ENCODE peak calls at places on chromosome 3, in six cellular contexts. G, B, E, V, H and Y are unnamed samples.

GRCh38 chr3:10373686-10374261 is 52.9 kb upstream of the SEC13 start:
- DNase-seq in G (peak), B (no peak), E (peak), V (no peak), H (no peak), Y (no peak)

GRCh38 chr3:126990890-126991289 is 8.0 kb downstream of the PLXNA1 start:
- DNase-seq in G (no peak), B (no peak), E (no peak), V (peak), H (no peak), Y (no peak)

GRCh38 chr3:126896067-126896441 is 86.9 kb upstream of the PLXNA1 start:
- DNase-seq in G (no peak), B (no peak), E (peak), V (no peak), H (peak), Y (no peak)

GRCh38 chr3:29140706-29141105 is 140.2 kb upstream of the RBMS3 start:
- DNase-seq in G (no peak), B (no peak), E (peak), V (no peak), H (no peak), Y (no peak)

GRCh38 chr3:22933051-22933450 is 270.1 kb upstream of the UBE2E2 start:
- DNase-seq in G (no peak), B (no peak), E (no peak), V (no peak), H (no peak), Y (no peak)

GRCh38 chr3:149004622-149005021 is 13.3 kb downstream of the GYG1 start:
- DNase-seq in G (no peak), B (no peak), E (no peak), V (no peak), H (no peak), Y (no peak)

GRCh38 chr3:185297867-185298266 is 44.0 kb upstream of the EHHADH start:
- DNase-seq in G (no peak), B (no peak), E (no peak), V (no peak), H (no peak), Y (no peak)

GRCh38 chr3:9179826-9180763 is 69.4 kb downstream of the SRGAP3 start:
- DNase-seq in G (no peak), B (no peak), E (no peak), V (no peak), H (no peak), Y (no peak)

GRCh38 chr3:40116478-40117162 is 192.9 kb upstream of the EIF1B start:
- DNase-seq in G (no peak), B (no peak), E (peak), V (no peak), H (no peak), Y (no peak)

GRCh38 chr3:76352069-76352847 is 566.9 kb upstream of the ZNF717 start:
- DNase-seq in G (no peak), B (no peak), E (no peak), V (no peak), H (no peak), Y (no peak)

GRCh38 chr3:140252812-140253656 is 318.0 kb downstream of the CLSTN2 start:
- DNase-seq in G (no peak), B (no peak), E (no peak), V (no peak), H (no peak), Y (no peak)

GRCh38 chr3:171874879-171875278 is 31.7 kb downstream of the TMEM212 start:
- DNase-seq in G (no peak), B (no peak), E (peak), V (no peak), H (no peak), Y (no peak)

GRCh38 chr3:191961036-191961435 is 500.1 kb downstream of the PYDC2 start:
- DNase-seq in G (no peak), B (no peak), E (no peak), V (no peak), H (no peak), Y (no peak)

GRCh38 chr3:4708230-4708629 is 215.1 kb downstream of the ITPR1 start:
- DNase-seq in G (no peak), B (no peak), E (no peak), V (no peak), H (no peak), Y (no peak)

GRCh38 chr3:168495251-168495650 is 399.5 kb upstream of the GOLIM4 start:
- DNase-seq in G (no peak), B (no peak), E (no peak), V (no peak), H (no peak), Y (no peak)

GRCh38 chr3:127261925-127262324 is 25.9 kb downstream of the PRR20G start:
- DNase-seq in G (no peak), B (no peak), E (no peak), V (no peak), H (no peak), Y (no peak)

GRCh38 chr3:33067484-33067883 is 29.5 kb downstream of the GLB1 start:
- DNase-seq in G (peak), B (no peak), E (peak), V (no peak), H (no peak), Y (no peak)

GRCh38 chr3:101850327-101851048 is 1.2 kb downstream of the NFKBIZ start:
- DNase-seq in G (no peak), B (no peak), E (peak), V (no peak), H (no peak), Y (no peak)

GRCh38 chr3:155393316-155393715 is 99.8 kb upstream of the STRIT1 start:
- DNase-seq in G (no peak), B (no peak), E (no peak), V (no peak), H (no peak), Y (no peak)

DNA sequence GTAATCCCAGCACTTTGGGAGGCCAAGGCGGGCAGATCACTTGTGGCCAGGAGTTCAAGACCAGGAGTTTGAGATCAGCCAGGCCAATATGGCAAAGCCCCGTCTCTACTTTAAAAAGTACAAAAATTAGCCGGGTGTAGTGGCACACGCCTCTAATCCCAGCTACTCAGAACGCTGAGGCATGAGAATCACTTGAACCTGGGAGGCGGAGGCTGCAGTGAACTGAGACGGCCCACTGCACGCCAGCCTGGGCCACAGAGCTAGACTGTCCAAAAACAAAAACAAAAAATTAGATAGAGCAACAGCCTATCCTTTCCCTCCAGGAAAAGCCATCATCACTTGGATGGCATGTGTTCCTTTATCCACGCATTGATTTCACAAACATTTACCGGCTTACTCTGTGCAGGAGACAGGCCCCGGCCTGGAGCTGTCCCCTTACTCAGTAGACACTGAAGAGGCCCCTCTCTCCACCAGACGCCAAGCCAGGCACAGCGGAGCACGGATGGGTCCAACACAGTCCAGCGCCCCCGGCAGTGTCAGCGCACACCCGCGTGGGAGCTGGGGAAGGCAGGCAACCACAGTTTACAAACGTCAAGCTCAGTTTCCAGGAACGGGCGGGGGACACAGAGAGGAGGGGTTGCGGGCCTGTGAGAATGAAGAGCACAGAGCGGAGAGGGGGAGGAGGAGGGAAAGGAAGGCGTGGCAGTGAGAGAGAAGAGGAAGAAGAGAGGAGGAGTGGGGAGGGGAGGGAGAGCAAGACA is 3.1 kb downstream of the GP5 start:
- DNase-seq in G (no peak), B (no peak), E (peak), V (peak), H (peak), Y (peak)
- TF ChIP-seq CTCF in G (no peak), B (no peak), E (no peak), V (no peak), H (no peak), Y (no peak)

GRCh38 chr3:42488687-42489086 is 13.8 kb upstream of the VIPR1 start:
- DNase-seq in G (no peak), B (no peak), E (no peak), V (no peak), H (no peak), Y (no peak)
- H3K27ac ChIP-seq in G (no peak), B (peak), E (no peak), V (peak), H (no peak), Y (no peak)

GRCh38 chr3:157906627-157907026 is 199.6 kb downstream of the SHOX2 start:
- DNase-seq in G (no peak), B (no peak), E (peak), V (no peak), H (no peak), Y (no peak)
- TF ChIP-seq CTCF in G (no peak), B (no peak), E (peak), V (no peak), H (no peak), Y (no peak)

DNA sequence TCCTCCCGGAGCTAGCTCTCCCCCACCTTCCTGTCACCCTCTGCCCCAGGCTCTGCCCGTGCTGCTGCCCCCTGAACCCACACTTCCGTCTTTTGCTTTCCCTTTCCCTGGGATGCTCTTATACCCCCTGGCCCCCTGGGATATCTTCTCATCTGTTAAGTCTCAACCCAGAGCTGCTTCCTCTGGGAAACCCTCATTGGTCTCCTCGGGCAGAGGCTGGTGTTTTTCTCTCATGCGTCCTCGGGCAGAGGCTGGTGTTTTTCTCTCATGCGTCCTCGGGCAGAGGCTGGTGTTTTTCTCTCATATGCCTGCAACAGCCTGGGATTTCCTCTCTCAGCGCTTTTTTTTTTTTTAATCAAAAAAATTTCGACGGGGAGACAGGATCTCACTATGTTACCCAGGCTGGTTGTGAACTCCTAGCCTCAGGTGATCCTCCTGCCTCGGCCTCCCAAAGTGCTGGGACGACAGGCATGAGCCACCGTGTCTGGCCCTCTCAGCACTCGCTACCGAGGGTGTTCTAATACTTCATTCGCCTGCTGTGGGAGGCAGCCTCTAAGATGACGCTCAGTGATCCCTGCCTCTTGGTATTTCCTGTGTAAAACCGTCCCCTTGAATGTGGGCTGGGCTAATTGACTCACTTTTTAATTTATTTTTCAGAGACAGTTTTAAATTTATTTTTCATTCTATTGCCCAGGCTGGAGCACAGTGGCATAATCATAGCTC is 62.7 kb upstream of the TFRC start:
- DNase-seq in G (no peak), B (no peak), E (peak), V (no peak), H (no peak), Y (no peak)
- H3K27ac ChIP-seq in G (no peak), B (no peak), E (no peak), V (no peak), H (no peak), Y (no peak)

GRCh38 chr3:21294768-21295167 is 456.2 kb downstream of the ZNF385D start:
- DNase-seq in G (no peak), B (no peak), E (peak), V (no peak), H (no peak), Y (no peak)

GRCh38 chr3:21292971-21293370 is 458.0 kb downstream of the ZNF385D start:
- DNase-seq in G (no peak), B (no peak), E (no peak), V (no peak), H (no peak), Y (no peak)

DNA sequence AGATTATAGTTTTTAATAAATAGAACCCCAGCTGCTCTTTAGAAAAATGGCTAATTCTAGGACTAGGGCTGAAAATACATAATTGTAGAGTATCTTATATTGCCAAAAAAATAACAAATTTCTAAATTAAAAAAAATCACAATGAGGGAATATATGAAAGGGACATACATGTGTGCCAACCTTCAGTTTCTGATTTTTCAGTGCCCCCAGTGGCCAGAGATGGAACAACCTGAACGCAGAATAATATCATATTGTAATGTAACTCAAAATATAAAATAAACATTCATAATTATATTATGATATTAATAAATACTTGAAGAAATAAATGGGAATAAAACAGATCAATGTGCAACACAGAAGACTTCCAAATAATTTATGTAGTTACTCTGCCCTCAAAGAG is 460.5 kb downstream of the ZNF385D start:
- DNase-seq in G (no peak), B (no peak), E (peak), V (no peak), H (no peak), Y (no peak)
- TF ChIP-seq CTCF in G (peak), B (peak), E (peak), V (no peak), H (peak), Y (no peak)

GRCh38 chr3:123624302-123624701 is 39.4 kb upstream of the HACD2 start:
- DNase-seq in G (no peak), B (no peak), E (no peak), V (no peak), H (no peak), Y (no peak)
- H3K27ac ChIP-seq in G (no peak), B (no peak), E (no peak), V (no peak), H (peak), Y (no peak)

DNA sequence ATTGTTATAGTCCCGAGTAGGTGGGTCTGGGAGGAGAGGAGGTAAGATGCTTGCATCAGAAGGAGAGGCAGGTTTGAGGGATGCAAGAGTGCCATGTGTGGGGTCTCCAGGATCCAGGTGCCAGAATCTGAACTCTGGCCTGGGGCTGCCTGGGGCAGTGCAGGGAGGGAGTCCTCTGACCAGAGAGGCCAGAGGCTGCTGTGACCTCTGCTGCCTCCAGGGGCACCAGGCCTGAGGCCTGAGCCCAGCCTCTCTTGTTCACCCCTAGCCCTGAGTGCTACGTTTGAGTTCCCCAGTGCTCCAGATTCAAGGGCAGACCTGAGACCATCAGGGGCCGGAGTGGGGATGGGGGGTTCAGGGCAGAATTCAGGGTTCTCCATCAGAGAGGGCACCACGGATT is 7.4 kb downstream of the SLC38A3 start:
- DNase-seq in G (no peak), B (no peak), E (no peak), V (no peak), H (no peak), Y (no peak)
- TF ChIP-seq CTCF in G (no peak), B (no peak), E (peak), V (no peak), H (no peak), Y (no peak)